ENCODE peak calls at places on chromosomes 16 and 17, in six cellular contexts. H, X, U, W, T and O are unnamed samples.

GRCh38 chr16:88633684-88634140 is 4.7 kb upstream of the IL17C start:
- DNase-seq in U (no peak), W (peak), X (peak), T (no peak), H (peak), O (no peak)

GRCh38 chr16:85689285-85689949 is 663 bp upstream of the GINS2 start:
- DNase-seq in T (no peak), H (no peak), W (no peak), X (no peak), U (no peak), O (no peak)

GRCh38 chr17:17041018-17041521 is 1.2 kb upstream of the MPRIP start:
- DNase-seq in U (no peak), X (no peak), W (no peak), T (peak), H (peak), O (no peak)

GRCh38 chr16:71681360-71681759 is 43.1 kb downstream of the PHLPP2 start:
- DNase-seq in H (no peak), X (no peak), W (no peak), U (no peak), T (no peak), O (no peak)

GRCh38 chr17:76704799-76705198 is 6.0 kb downstream of the MXRA7 start:
- DNase-seq in X (no peak), H (no peak), W (no peak), T (no peak), U (no peak), O (no peak)

GRCh38 chr17:29574732-29575510 is 6.4 kb downstream of the TP53I13 start:
- DNase-seq in W (no peak), U (no peak), T (peak), X (no peak), H (peak), O (no peak)

GRCh38 chr17:30599424-30600061 is 122.3 kb downstream of the GOSR1 start:
- DNase-seq in U (no peak), H (no peak), X (no peak), T (no peak), W (no peak), O (no peak)

GRCh38 chr16:14409563-14409962 is 220.5 kb downstream of the PARN start:
- DNase-seq in T (no peak), U (peak), W (no peak), X (no peak), H (no peak), O (no peak)

GRCh38 chr16:82544378-82544777 is 82.4 kb upstream of the CDH13 start:
- DNase-seq in T (no peak), H (no peak), X (no peak), U (no peak), W (no peak), O (no peak)

GRCh38 chr16:25006504-25007055 is 8.6 kb downstream of the ARHGAP17 start:
- DNase-seq in W (no peak), H (no peak), T (no peak), U (no peak), X (no peak), O (no peak)

GRCh38 chr16:29812754-29813643 is 1.0 kb downstream of the PRRT2 start:
- DNase-seq in H (no peak), U (no peak), T (no peak), X (no peak), W (no peak), O (no peak)

GRCh38 chr16:58127033-58127556 is 2.1 kb downstream of the CFAP20 start:
- DNase-seq in U (no peak), W (no peak), X (no peak), H (no peak), T (no peak), O (no peak)

GRCh38 chr16:30350134-30350871 is 4.8 kb downstream of the CD2BP2 start:
- DNase-seq in W (peak), X (no peak), H (no peak), T (no peak), U (no peak), O (no peak)

GRCh38 chr17:7711356-7711755 is 6.2 kb upstream of the DNAH2 start:
- DNase-seq in H (no peak), U (no peak), T (no peak), W (no peak), X (no peak), O (no peak)

GRCh38 chr17:41537990-41538389 is 9.9 kb upstream of the KRT19 start:
- DNase-seq in W (no peak), H (no peak), T (no peak), U (no peak), X (no peak), O (no peak)

GRCh38 chr16:57539072-57539796 is 2.9 kb upstream of the CCDC102A start:
- DNase-seq in T (no peak), W (peak), H (no peak), U (no peak), X (no peak), O (no peak)

GRCh38 chr16:55471448-55472097 is 7.4 kb upstream of the MMP2 start:
- DNase-seq in U (no peak), X (no peak), H (no peak), T (no peak), W (no peak), O (no peak)

GRCh38 chr17:34171245-34171818 is 83.8 kb upstream of the CCL2 start:
- DNase-seq in T (no peak), W (peak), U (peak), X (peak), H (peak), O (peak)

GRCh38 chr16:86099326-86099725 is 200.4 kb downstream of the IRF8 start:
- DNase-seq in T (no peak), U (no peak), W (no peak), H (no peak), X (no peak), O (no peak)

GRCh38 chr16:87443964-87444363 is 48.9 kb downstream of the ZCCHC14 start:
- DNase-seq in W (no peak), U (no peak), H (no peak), T (no peak), X (no peak), O (no peak)

GRCh38 chr17:38705803-38706624 is 941 bp downstream of the MLLT6 start:
- DNase-seq in X (no peak), T (no peak), H (peak), U (peak), W (peak), O (no peak)

GRCh38 chr17:20010886-20011402 is 1.8 kb downstream of the SPECC1 start:
- DNase-seq in W (no peak), T (no peak), X (no peak), U (no peak), H (no peak), O (no peak)

GRCh38 chr17:3911271-3912053 is 4.8 kb downstream of the P2RX1 start:
- DNase-seq in X (peak), W (no peak), H (peak), T (no peak), U (no peak), O (no peak)

GRCh38 chr17:17398188-17398927 is 78.4 kb upstream of the MED9 start:
- DNase-seq in X (no peak), H (no peak), W (no peak), T (no peak), U (no peak), O (no peak)

GRCh38 chr16:72997141-72997542 is 50.8 kb downstream of the ZFHX3 start:
- DNase-seq in U (peak), H (no peak), W (no peak), X (no peak), T (no peak), O (no peak)

GRCh38 chr16:53743149-53743566 is 39.2 kb downstream of the FTO start:
- DNase-seq in H (peak), W (no peak), X (no peak), U (no peak), T (no peak), O (no peak)

GRCh38 chr16:77835111-77835510 is 46.7 kb downstream of the VAT1L start:
- DNase-seq in H (no peak), T (no peak), U (no peak), W (no peak), X (no peak), O (no peak)

GRCh38 chr16:49559242-49559641 is 185.6 kb downstream of the C16orf78 start:
- DNase-seq in H (no peak), W (no peak), T (no peak), X (no peak), U (no peak), O (no peak)

GRCh38 chr17:47367257-47367656 is 43.5 kb downstream of the EFCAB13 start:
- DNase-seq in U (no peak), H (no peak), W (no peak), T (no peak), X (no peak), O (no peak)

GRCh38 chr16:88591577-88592021 is 21.4 kb downstream of the ZC3H18 start:
- DNase-seq in H (no peak), X (peak), T (no peak), W (peak), U (no peak), O (no peak)

GRCh38 chr17:29151567-29151966 is 28.6 kb downstream of the MYO18A start:
- DNase-seq in X (no peak), T (no peak), U (no peak), W (no peak), H (no peak), O (no peak)

GRCh38 chr16:66167564-66168291 is 198.8 kb upstream of the CDH5 start:
- DNase-seq in U (no peak), H (no peak), T (no peak), X (no peak), W (no peak), O (no peak)